ENCODE peak calls at places on chromosomes 5 and 9, in four cellular contexts. H is HepG2, W is heart left ventricle, B is upper lobe of left lung. G is an unnamed sample. For H3K4me1, the result is how much of the 10 kb centered on the place peaks cover.

GRCh38 chr9:108776920-108777650 is 78.7 kb downstream of the ACTL7B start:
- ATAC-seq in H (peak), W (no peak), B (peak), G (no peak)

GRCh38 chr5:64458948-64459347 is 46.9 kb upstream of the RGS7BP start:
- ATAC-seq in H (no peak), W (no peak), B (no peak), G (no peak)

GRCh38 chr9:130846487-130847305 is 11.6 kb downstream of the ABL1 start:
- ATAC-seq in H (no peak), W (peak), B (peak), G (peak)

GRCh38 chr9:122347348-122348287 is 23.2 kb upstream of the PTGS1 start:
- ATAC-seq in H (peak), W (no peak), B (no peak), G (peak)

GRCh38 chr9:118418887-118419620 is 714.9 kb downstream of the TLR4 start:
- ATAC-seq in H (no peak), W (peak), B (no peak), G (no peak)

GRCh38 chr9:135986605-135987004 is 25.4 kb upstream of the UBAC1 start:
- ATAC-seq in H (no peak), W (no peak), B (no peak), G (no peak)

GRCh38 chr9:87973122-87973521 is 1.2 kb downstream of the CDK20 start:
- ATAC-seq in H (no peak), W (no peak), B (no peak), G (no peak)

GRCh38 chr5:78566747-78567449 is 81.7 kb downstream of the LHFPL2 start:
- ATAC-seq in H (no peak), W (no peak), B (no peak), G (peak)

GRCh38 chr5:129771058-129771838 is 23.4 kb downstream of the MINAR2 start:
- ATAC-seq in H (peak), W (no peak), B (peak), G (no peak)

GRCh38 chr9:4862506-4863250 is 69.9 kb downstream of the RCL1 start:
- ATAC-seq in H (peak), W (no peak), B (no peak), G (peak)

GRCh38 chr9:36488322-36488838 is 84.3 kb upstream of the MELK start:
- ATAC-seq in H (peak), W (no peak), B (no peak), G (no peak)

GRCh38 chr9:30935730-30936129 is 1448.7 kb upstream of the ACO1 start:
- ATAC-seq in H (no peak), W (no peak), B (no peak), G (no peak)

GRCh38 chr5:29894668-29895067 is 1298.8 kb upstream of the CDH6 start:
- ATAC-seq in H (no peak), W (no peak), B (no peak), G (no peak)

GRCh38 chr9:114001410-114001685 is 76.8 kb downstream of the AMBP start:
- ATAC-seq in H (no peak), W (no peak), B (no peak), G (no peak)
- TF ChIP-seq POLR2A in H (no peak), W (no peak), B (no peak), G (no peak)

GRCh38 chr9:126401107-126401506 is 74.5 kb downstream of the MVB12B start:
- ATAC-seq in H (no peak), W (peak), B (no peak), G (no peak)
- H3K4me1 ChIP-seq in H (under half), W (under half), B (under half), G (under half)

DNA sequence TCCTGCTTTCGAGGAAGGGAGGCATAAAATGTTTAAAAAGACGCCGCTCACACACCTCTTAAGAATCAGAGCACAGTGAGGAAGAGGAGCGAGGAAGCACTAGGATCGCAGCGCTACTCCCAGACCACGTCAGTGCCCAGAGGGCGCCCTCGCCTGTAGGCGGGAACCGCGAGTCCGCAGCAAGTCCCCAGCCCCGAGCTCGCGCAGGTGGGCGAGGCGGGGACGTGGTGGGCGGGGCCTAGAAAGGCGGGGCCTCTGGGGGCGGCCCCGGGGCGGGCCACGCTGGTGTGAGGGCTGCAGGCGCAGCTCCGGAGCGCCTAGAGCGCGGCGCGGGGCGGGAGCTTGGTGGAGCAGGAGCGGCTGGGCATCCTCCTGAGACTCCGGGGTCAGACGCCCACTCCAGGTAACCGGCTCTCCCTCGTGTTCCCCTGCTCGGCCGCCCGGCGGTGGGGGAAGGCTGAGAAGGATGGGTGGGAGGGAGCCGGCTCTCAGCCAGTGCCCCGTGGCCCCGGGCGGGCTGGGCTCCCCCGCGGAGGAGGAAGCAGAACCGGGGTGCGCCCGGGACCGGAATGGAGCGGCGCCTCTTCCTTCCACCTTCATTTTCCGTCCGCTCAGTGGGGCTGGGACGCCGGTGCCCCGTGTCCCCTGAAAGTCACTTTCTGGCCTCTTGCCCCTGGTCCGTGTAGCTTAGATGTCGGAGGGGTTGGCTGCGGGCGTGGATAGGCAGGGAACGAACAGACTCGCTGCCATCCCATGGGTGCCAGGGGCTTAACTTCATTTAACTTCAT is at the start of gene GCNT1:
- ATAC-seq in H (peak), W (peak), B (peak), G (peak)
- TF ChIP-seq POLR2A in H (no peak), W (no peak), B (no peak), G (peak)

GRCh38 chr5:9051779-9052178 is 494.1 kb downstream of the SEMA5A start:
- ATAC-seq in H (no peak), W (no peak), B (no peak), G (no peak)
- H3K4me1 ChIP-seq in H (under half), W (under half), B (under half), G (under half)

GRCh38 chr5:177357459-177358332 is at the start of gene RGS14:
- ATAC-seq in H (no peak), W (peak), B (peak), G (peak)
- TF ChIP-seq POLR2A in H (no peak), W (no peak), B (no peak), G (no peak)

GRCh38 chr5:142322403-142322746 is 2.4 kb downstream of the SPRY4 start:
- ATAC-seq in H (no peak), W (no peak), B (no peak), G (no peak)

GRCh38 chr5:142324377-142324870 is 397 bp downstream of the SPRY4 start:
- ATAC-seq in H (no peak), W (peak), B (peak), G (peak)

GRCh38 chr5:142323480-142324376 is 1.1 kb downstream of the SPRY4 start:
- ATAC-seq in H (peak), W (peak), B (peak), G (peak)

GRCh38 chr5:142320851-142321560 is 3.8 kb downstream of the SPRY4 start:
- ATAC-seq in H (peak), W (no peak), B (no peak), G (no peak)

GRCh38 chr5:142322747-142323479 is 1.9 kb downstream of the SPRY4 start:
- ATAC-seq in H (no peak), W (no peak), B (no peak), G (peak)
- H3K4me1 ChIP-seq in H (half or more), W (half or more), B (half or more), G (under half)

GRCh38 chr5:131400585-131400984 is 136.7 kb downstream of the CDC42SE2 start:
- ATAC-seq in H (no peak), W (no peak), B (no peak), G (no peak)

GRCh38 chr5:131406076-131406475 is 142.2 kb downstream of the CDC42SE2 start:
- ATAC-seq in H (peak), W (no peak), B (no peak), G (no peak)

GRCh38 chr5:131406997-131407638 is 143.3 kb downstream of the CDC42SE2 start:
- ATAC-seq in H (peak), W (no peak), B (no peak), G (no peak)

GRCh38 chr5:131405674-131406073 is 141.8 kb downstream of the CDC42SE2 start:
- ATAC-seq in H (no peak), W (no peak), B (no peak), G (no peak)
- TF ChIP-seq POLR2A in H (no peak), W (no peak), B (no peak), G (no peak)

DNA sequence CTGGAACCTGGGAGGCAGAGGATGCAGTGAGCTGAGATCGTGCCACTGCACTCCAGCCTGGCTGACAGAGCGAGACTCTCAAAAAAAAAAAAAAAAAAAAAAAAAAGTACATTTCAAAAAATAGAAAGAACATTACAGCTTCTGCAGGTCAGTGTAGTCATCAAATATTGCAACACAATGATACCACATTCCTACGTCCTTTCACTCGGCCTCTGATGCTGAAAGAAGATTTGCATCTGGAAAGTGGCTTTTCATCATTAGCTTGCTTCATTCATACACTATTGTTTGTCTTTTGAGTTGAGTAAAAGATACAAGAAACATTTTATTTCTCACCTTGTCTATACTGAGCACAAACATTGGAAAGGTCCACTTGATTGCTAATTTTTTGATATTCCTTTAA is 59.6 kb upstream of the CPLANE1 start:
- ATAC-seq in H (no peak), W (no peak), B (no peak), G (no peak)
- H3K4me1 ChIP-seq in H (under half), W (under half), B (under half), G (under half)

GRCh38 chr5:141319699-141320098 is 885 bp downstream of the TAF7 start:
- ATAC-seq in H (no peak), W (no peak), B (no peak), G (no peak)
- TF ChIP-seq POLR2A in H (no peak), W (no peak), B (no peak), G (no peak)

GRCh38 chr5:132099073-132099748 is 25.6 kb downstream of the CSF2 start:
- ATAC-seq in H (no peak), W (no peak), B (no peak), G (no peak)
- H3K4me1 ChIP-seq in H (under half), W (under half), B (under half), G (under half)